ENCODE peak calls at places on chromosomes 2 and 18, in four cellular contexts. E is heart right ventricle, T is dorsolateral prefrontal cortex, S is colonic mucosa. U is an unnamed sample.

GRCh38 chr2:100998235-100998573 is 3.9 kb upstream of the RPL31 start:
- DNase-seq in E (no peak), T (no peak), S (no peak), U (no peak)

GRCh38 chr18:6561893-6562292 is 147.2 kb upstream of the L3MBTL4 start:
- DNase-seq in E (no peak), T (peak), S (no peak), U (no peak)

GRCh38 chr2:238321467-238321866 is 1.1 kb downstream of the TRAF3IP1 start:
- DNase-seq in E (no peak), T (no peak), S (no peak), U (no peak)

GRCh38 chr2:179569834-179570233 is 291.6 kb downstream of the ZNF385B start:
- DNase-seq in E (no peak), T (no peak), S (no peak), U (no peak)

GRCh38 chr2:32360416-32360815 is 3.6 kb downstream of the BIRC6 start:
- DNase-seq in E (no peak), T (no peak), S (no peak), U (no peak)

GRCh38 chr2:38539086-38539485 is 63.6 kb downstream of the HNRNPLL start:
- DNase-seq in E (no peak), T (no peak), S (no peak), U (no peak)

GRCh38 chr2:234033174-234033573 is 17.3 kb upstream of the SPP2 start:
- DNase-seq in E (no peak), T (no peak), S (no peak), U (no peak)

GRCh38 chr2:169287666-169288065 is 74.7 kb downstream of the LRP2 start:
- DNase-seq in E (no peak), T (no peak), S (no peak), U (no peak)

GRCh38 chr2:227482638-227483340 is 10.8 kb downstream of the AGFG1 start:
- DNase-seq in E (no peak), T (no peak), S (no peak), U (no peak)

GRCh38 chr2:190535119-190535439 is 557 bp upstream of the NEMP2 start:
- DNase-seq in E (no peak), T (no peak), S (no peak), U (no peak)

GRCh38 chr2:127597984-127598380 is 48.0 kb upstream of the GPR17 start:
- DNase-seq in E (no peak), T (no peak), S (no peak), U (no peak)

GRCh38 chr2:238866656-238867277 is 18.9 kb downstream of the TWIST2 start:
- DNase-seq in E (no peak), T (no peak), S (no peak), U (no peak)

DNA sequence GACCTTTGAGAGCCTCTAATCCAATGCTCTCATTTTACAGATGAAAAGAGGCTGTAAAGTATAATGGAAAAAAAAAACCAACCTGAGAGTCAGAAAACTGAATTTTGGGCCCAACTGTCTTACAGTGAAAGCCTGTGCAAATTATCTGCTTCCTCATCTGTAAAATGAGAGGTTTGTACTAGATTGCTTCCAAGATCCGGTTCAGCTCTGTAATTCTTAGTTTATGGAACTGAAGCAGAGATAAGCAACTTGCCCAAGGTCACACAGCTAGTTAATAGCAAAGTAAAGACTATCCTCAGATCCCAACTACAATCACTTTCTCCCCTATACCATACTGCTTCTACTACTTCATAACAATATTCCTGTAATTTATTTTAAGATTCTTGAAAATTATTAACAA is 6.3 kb downstream of the TLK1 start:
- DNase-seq in E (no peak), T (no peak), S (peak), U (no peak)
- H3K27ac ChIP-seq in E (no peak), T (no peak), S (peak), U (no peak)

DNA sequence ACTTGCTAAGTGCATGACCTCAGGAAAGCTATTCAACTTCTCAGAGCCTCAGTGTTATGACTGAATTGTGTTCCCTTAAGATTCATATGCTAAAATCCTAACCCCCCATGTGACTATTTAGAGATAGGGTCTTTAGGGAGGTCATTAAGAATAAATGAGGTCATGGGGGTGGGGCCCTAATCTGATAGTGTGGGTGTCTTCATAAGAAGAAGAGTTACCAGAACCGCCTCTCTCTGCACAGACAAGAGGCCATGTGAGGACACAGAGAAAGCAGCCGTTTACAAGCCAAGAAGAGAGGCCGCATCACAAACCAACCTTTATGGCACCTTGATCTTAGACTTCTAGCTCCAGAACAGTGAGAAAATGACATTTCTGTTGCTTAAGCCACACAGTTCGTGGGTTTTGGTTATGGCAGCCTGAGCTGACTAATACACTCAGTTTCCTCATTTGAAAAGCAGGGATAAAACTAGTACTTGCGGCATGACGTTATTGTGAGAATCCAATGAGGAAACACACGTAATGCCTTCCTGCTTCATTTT is 9.9 kb downstream of the SH2D6 start:
- DNase-seq in E (no peak), T (no peak), S (no peak), U (no peak)
- H3K27ac ChIP-seq in E (no peak), T (peak), S (no peak), U (no peak)

GRCh38 chr2:102078773-102079172 is 63.8 kb upstream of the IL1R1 start:
- DNase-seq in E (no peak), T (no peak), S (no peak), U (no peak)
- H3K27ac ChIP-seq in E (no peak), T (no peak), S (no peak), U (no peak)

DNA sequence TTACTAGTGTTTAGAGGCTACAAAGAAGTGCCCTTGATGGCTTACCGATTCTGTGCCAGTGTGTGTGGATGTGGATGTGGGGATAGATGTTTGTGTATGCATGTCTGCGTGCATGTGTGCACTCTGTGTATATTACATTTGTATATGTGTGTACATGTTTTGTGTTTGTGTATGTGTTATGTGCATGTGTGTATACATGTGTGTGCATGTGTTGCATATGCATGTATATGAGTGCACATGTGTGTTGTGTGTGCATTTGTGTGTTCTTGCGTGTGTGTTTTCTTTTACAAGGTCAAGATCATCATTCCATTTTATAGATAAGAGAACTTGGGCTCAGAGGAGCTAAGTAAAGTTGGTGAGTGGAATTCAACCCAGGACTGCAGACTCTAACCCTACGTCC is 217.1 kb upstream of the PID1 start:
- DNase-seq in E (no peak), T (no peak), S (no peak), U (no peak)
- H3K27ac ChIP-seq in E (no peak), T (no peak), S (no peak), U (no peak)

DNA sequence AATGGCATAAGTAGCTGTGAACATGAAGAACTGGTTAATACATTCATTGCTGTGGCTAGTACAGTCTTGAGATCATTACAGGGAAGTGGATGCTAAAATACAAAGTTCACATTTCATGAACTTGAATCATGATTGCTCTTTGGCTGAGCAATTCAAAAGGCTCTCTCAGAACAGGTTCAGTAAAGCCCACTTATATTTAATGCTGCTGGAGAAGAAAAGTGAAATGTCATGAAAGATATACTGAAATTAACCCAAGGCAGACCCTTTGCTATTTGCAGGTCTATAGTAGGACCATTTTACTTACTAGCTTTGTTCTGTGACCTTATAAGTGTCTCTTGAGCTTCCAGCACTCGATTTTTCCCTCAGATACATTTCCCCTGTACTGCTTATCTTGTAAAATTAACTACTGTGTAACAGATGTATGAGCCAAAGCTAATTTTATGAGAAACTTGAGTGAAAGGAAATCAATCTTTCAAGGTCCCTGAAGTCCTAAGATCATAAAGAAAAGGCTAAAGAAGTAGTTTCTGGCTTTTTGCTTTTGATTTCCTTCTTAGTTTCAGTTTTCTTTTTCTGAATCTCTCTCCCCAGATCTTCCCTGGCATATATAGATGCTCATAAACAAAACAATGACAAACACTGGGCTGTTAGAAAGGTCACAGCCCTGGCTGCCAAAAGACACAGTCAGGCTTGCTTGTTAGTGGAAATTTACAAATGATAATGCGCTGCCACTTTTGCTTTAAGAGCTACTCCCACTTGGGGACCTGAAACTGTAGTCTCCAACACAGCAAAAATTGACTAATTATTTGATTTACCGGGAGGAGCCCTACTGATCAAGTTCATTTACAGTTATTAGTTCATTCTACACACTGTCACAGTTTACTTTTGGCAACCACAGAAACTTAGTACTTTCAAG is 132.7 kb upstream of the XPO1 start:
- DNase-seq in E (peak), T (peak), S (peak), U (no peak)
- H3K27ac ChIP-seq in E (peak), T (peak), S (peak), U (no peak)